ENCODE peak calls at places on chromosomes 11 and 22, in seven cellular contexts. D is stomach; G is mesothelial cell of epicardium; C is neural crest cell; M is CD8-positive, alpha-beta T cell; Z is GM12865; N is RWPE1. H is an unnamed sample.

GRCh38 chr11:118434553-118435232 is 1.6 kb upstream of the KMT2A start:
- DNase-seq in D (no peak), G (peak; percentile 35), C (peak; percentile 41), M (peak; percentile 34), Z (peak; percentile 28), N (peak; percentile 20), H (peak; percentile 28)

GRCh38 chr22:17951315-17951714 is 73.0 kb downstream of the MICAL3 start:
- DNase-seq in D (no peak), G (no peak), C (no peak), M (no peak), Z (no peak), N (no peak), H (no peak)

GRCh38 chr22:44192098-44192810 is 11.5 kb downstream of the PARVG start:
- DNase-seq in D (no peak), G (no peak), C (peak; percentile 30), M (no peak), Z (peak; percentile 71), N (peak; percentile 3), H (no peak)

GRCh38 chr11:82682003-82682751 is 51.5 kb downstream of the FAM181B start:
- DNase-seq in D (no peak), G (no peak), C (no peak), M (no peak), Z (peak; percentile 64), N (peak; percentile 48), H (no peak)

GRCh38 chr22:36613958-36614357 is 85.0 kb upstream of the EIF3D start:
- DNase-seq in D (no peak), G (no peak), C (no peak), M (no peak), Z (no peak), N (no peak), H (no peak)

GRCh38 chr11:105870521-105871113 is 151.4 kb downstream of the MSANTD4 start:
- DNase-seq in D (no peak), G (no peak), C (no peak), M (no peak), Z (no peak), N (no peak), H (no peak)

GRCh38 chr22:21690401-21690801 is 24.6 kb downstream of the PPIL2 start:
- DNase-seq in D (no peak), G (no peak), C (no peak), M (no peak), Z (peak; percentile 42), N (no peak), H (no peak)

GRCh38 chr22:43928418-43929307 is 5.1 kb downstream of the PNPLA3 start:
- DNase-seq in D (no peak), G (no peak), C (no peak), M (no peak), Z (no peak), N (no peak), H (no peak)

GRCh38 chr11:118126082-118126838 is 26.4 kb downstream of the SCN4B start:
- DNase-seq in D (no peak), G (no peak), C (no peak), M (no peak), Z (peak; percentile 56), N (peak; percentile 34), H (no peak)

GRCh38 chr11:23123766-23124165 is 263.5 kb upstream of the CCDC179 start:
- DNase-seq in D (no peak), G (no peak), C (no peak), M (no peak), Z (no peak), N (no peak), H (no peak)

GRCh38 chr22:38109391-38110000 is 988 bp downstream of the BAIAP2L2 start:
- DNase-seq in D (no peak), G (no peak), C (peak; percentile 41), M (no peak), Z (no peak), N (no peak), H (no peak)

GRCh38 chr22:22894740-22895731 is 7.4 kb downstream of the IGLL5 start:
- DNase-seq in D (no peak), G (no peak), C (no peak), M (no peak), Z (no peak), N (no peak), H (peak; percentile 19)

GRCh38 chr11:17643506-17644405 is 75.6 kb upstream of the MYOD1 start:
- DNase-seq in D (no peak), G (no peak), C (no peak), M (no peak), Z (no peak), N (no peak), H (no peak)

GRCh38 chr22:50009251-50009650 is 3.3 kb downstream of the IL17REL start:
- DNase-seq in D (no peak), G (no peak), C (no peak), M (no peak), Z (no peak), N (no peak), H (no peak)

GRCh38 chr11:57214494-57214893 is 22.6 kb downstream of the APLNR start:
- DNase-seq in D (no peak), G (no peak), C (no peak), M (no peak), Z (no peak), N (peak; percentile 63), H (no peak)
- TF ChIP-seq CTCF in D (no peak), G (no peak), C (no peak), M (no peak), Z (no peak), N (no peak), H (no peak)

DNA sequence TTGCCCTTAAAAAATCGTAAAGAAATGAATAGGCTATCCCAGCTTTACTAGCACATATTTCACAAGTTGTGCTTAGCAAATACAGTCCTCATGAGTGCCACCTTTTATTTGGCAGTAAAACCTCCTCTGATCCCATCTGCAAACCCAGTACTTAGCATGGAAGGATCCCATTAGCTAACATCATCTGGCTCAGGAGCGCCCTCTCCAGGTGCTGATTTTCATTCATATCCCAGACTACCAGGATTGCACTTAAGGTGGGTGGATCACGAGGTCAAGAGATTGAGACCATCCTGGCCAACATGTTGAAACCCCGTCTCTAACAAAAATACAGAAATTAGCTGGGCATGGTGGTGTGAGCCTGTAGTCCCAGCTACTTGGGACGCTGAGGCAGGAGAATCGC is 76.1 kb upstream of the PAX6 start:
- DNase-seq in D (no peak), G (no peak), C (no peak), M (no peak), Z (peak; percentile 12), N (no peak), H (no peak)
- TF ChIP-seq CTCF in D (no peak), G (no peak), C (peak; percentile 24), M (no peak), Z (peak; percentile 31), N (no peak), H (no peak)

DNA sequence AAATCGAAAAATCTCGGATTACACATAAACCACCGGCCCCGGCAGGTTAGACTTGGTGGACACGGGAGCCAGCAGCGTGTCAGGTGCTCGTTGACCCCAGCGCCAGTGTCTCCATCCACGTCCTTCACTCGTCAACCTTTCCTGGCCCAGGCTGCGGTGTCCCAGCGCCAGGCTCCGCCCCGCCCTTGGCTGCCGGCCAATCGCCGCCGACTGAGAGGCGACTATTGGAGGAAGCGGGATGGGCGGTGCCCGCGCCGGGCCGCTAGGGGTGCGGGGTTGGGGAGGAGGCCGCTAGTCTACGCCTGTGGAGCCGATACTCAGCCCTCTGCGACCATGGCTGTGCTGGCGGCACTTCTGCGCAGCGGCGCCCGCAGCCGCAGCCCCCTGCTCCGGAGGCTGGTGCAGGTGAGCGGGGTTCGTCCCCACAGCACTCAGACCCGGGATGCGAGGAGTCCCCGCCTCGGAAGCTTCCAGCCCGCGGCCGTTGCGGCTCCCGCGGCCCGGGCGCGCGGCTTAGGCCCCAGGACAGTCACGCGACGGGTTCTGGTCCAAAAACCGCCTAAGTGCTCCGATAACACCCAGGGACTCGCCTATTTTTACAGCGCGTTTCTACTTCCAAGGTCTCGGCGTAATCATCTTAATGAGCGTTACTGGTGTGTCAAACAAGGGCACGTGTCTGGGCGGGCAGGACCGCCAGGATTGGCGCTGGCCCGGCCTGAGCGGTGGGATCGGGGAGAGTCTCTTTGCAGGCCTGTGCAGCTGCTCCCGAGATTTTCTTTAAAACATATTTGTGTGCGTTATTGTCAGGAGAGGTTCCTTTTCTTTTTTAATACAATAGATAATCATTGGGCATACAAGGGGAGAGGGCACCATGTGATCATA is at the start of gene ACAT1:
- DNase-seq in D (peak; percentile 99), G (peak; percentile 93), C (peak; percentile 92), M (peak; percentile 98), Z (peak; percentile 95), N (peak; percentile 84), H (peak; percentile 96)
- TF ChIP-seq CTCF in D (peak; percentile 65), G (peak; percentile 60), C (peak; percentile 56), M (no peak), Z (peak; percentile 33), N (no peak), H (no peak)

GRCh38 chr11:133163463-133164419 is 368.6 kb downstream of the OPCML start:
- DNase-seq in D (no peak), G (no peak), C (no peak), M (no peak), Z (peak; percentile 62), N (no peak), H (no peak)
- TF ChIP-seq CTCF in D (peak; percentile 66), G (peak; percentile 71), C (peak; percentile 87), M (no peak), Z (peak; percentile 79), N (peak; percentile 39), H (no peak)

H was measured in activated B cell treated with CpG ODN at 0.5 μM for 24 hours.